ENCODE peak calls at places on chromosomes 13 and 19, in six cellular contexts. One of them, this sample, is unnamed.

GRCh38 chr19:3146677-3147100 is 10.9 kb downstream of the GNA15 start:
- DNase-seq in stimulated activated CD8-positive, alpha-beta memory T cell treated with anti-CD3 and anti-CD28 coated beads, Interleukin-2, amount 100 ng/mL, for 1 hour: peak; percentile 37
- DNase-seq in stimulated activated CD4-positive, alpha-beta T cell treated with anti-CD3 and anti-CD28 coated beads, Interleukin-15, amount 100 ng/mL, for 24 hours: peak; percentile 77
- DNase-seq in NCI-H774: no peak
- DNase-seq in sciatic nerve: no peak
- DNase-seq in GM23248: no peak
- DNase-seq in this sample: peak; percentile 72

GRCh38 chr19:12495002-12495802 is 10.6 kb upstream of the ZNF709 start:
- DNase-seq in stimulated activated CD8-positive, alpha-beta memory T cell treated with anti-CD3 and anti-CD28 coated beads, Interleukin-2, amount 100 ng/mL, for 1 hour: peak; percentile 86
- DNase-seq in stimulated activated CD4-positive, alpha-beta T cell treated with anti-CD3 and anti-CD28 coated beads, Interleukin-15, amount 100 ng/mL, for 24 hours: peak; percentile 97
- DNase-seq in NCI-H774: peak; percentile 92
- DNase-seq in sciatic nerve: peak; percentile 92
- DNase-seq in GM23248: peak; percentile 94
- DNase-seq in this sample: peak; percentile 76

GRCh38 chr13:23391752-23392151 is 41.8 kb downstream of the SACS start:
- DNase-seq in stimulated activated CD8-positive, alpha-beta memory T cell treated with anti-CD3 and anti-CD28 coated beads, Interleukin-2, amount 100 ng/mL, for 1 hour: no peak
- DNase-seq in stimulated activated CD4-positive, alpha-beta T cell treated with anti-CD3 and anti-CD28 coated beads, Interleukin-15, amount 100 ng/mL, for 24 hours: no peak
- DNase-seq in NCI-H774: no peak
- DNase-seq in sciatic nerve: no peak
- DNase-seq in GM23248: peak; percentile 48
- DNase-seq in this sample: no peak

GRCh38 chr19:48964205-48965032 is 690 bp upstream of the FTL start:
- DNase-seq in stimulated activated CD8-positive, alpha-beta memory T cell treated with anti-CD3 and anti-CD28 coated beads, Interleukin-2, amount 100 ng/mL, for 1 hour: no peak
- DNase-seq in stimulated activated CD4-positive, alpha-beta T cell treated with anti-CD3 and anti-CD28 coated beads, Interleukin-15, amount 100 ng/mL, for 24 hours: no peak
- DNase-seq in NCI-H774: no peak
- DNase-seq in sciatic nerve: no peak
- DNase-seq in GM23248: peak; percentile 85
- DNase-seq in this sample: no peak

GRCh38 chr13:50627111-50627510 is 216.4 kb downstream of the DLEU7 start:
- DNase-seq in stimulated activated CD8-positive, alpha-beta memory T cell treated with anti-CD3 and anti-CD28 coated beads, Interleukin-2, amount 100 ng/mL, for 1 hour: no peak
- DNase-seq in stimulated activated CD4-positive, alpha-beta T cell treated with anti-CD3 and anti-CD28 coated beads, Interleukin-15, amount 100 ng/mL, for 24 hours: no peak
- DNase-seq in NCI-H774: no peak
- DNase-seq in sciatic nerve: no peak
- DNase-seq in GM23248: no peak
- DNase-seq in this sample: no peak

GRCh38 chr13:89930861-89931260 is 1416.6 kb upstream of the MIR17HG start:
- DNase-seq in stimulated activated CD8-positive, alpha-beta memory T cell treated with anti-CD3 and anti-CD28 coated beads, Interleukin-2, amount 100 ng/mL, for 1 hour: no peak
- DNase-seq in stimulated activated CD4-positive, alpha-beta T cell treated with anti-CD3 and anti-CD28 coated beads, Interleukin-15, amount 100 ng/mL, for 24 hours: no peak
- DNase-seq in NCI-H774: no peak
- DNase-seq in sciatic nerve: no peak
- DNase-seq in GM23248: no peak
- DNase-seq in this sample: no peak

GRCh38 chr13:93217701-93218100 is 8.9 kb upstream of the GPC6 start:
- DNase-seq in stimulated activated CD8-positive, alpha-beta memory T cell treated with anti-CD3 and anti-CD28 coated beads, Interleukin-2, amount 100 ng/mL, for 1 hour: no peak
- DNase-seq in stimulated activated CD4-positive, alpha-beta T cell treated with anti-CD3 and anti-CD28 coated beads, Interleukin-15, amount 100 ng/mL, for 24 hours: no peak
- DNase-seq in NCI-H774: no peak
- DNase-seq in sciatic nerve: no peak
- DNase-seq in GM23248: peak; percentile 7
- DNase-seq in this sample: peak; percentile 16

GRCh38 chr19:19554074-19555023 is 16.3 kb downstream of the CILP2 start:
- DNase-seq in stimulated activated CD8-positive, alpha-beta memory T cell treated with anti-CD3 and anti-CD28 coated beads, Interleukin-2, amount 100 ng/mL, for 1 hour: peak; percentile 35
- DNase-seq in stimulated activated CD4-positive, alpha-beta T cell treated with anti-CD3 and anti-CD28 coated beads, Interleukin-15, amount 100 ng/mL, for 24 hours: peak; percentile 76
- DNase-seq in NCI-H774: peak; percentile 5
- DNase-seq in sciatic nerve: no peak
- DNase-seq in GM23248: peak; percentile 71
- DNase-seq in this sample: peak; percentile 78

GRCh38 chr19:46746281-46746965 is at the start of gene STRN4:
- DNase-seq in stimulated activated CD8-positive, alpha-beta memory T cell treated with anti-CD3 and anti-CD28 coated beads, Interleukin-2, amount 100 ng/mL, for 1 hour: peak; percentile 37
- DNase-seq in stimulated activated CD4-positive, alpha-beta T cell treated with anti-CD3 and anti-CD28 coated beads, Interleukin-15, amount 100 ng/mL, for 24 hours: peak; percentile 67
- DNase-seq in NCI-H774: peak; percentile 37
- DNase-seq in sciatic nerve: no peak
- DNase-seq in GM23248: peak; percentile 90
- DNase-seq in this sample: peak; percentile 90

GRCh38 chr19:2207991-2208860 is 27.9 kb downstream of the PLEKHJ1 start:
- DNase-seq in stimulated activated CD8-positive, alpha-beta memory T cell treated with anti-CD3 and anti-CD28 coated beads, Interleukin-2, amount 100 ng/mL, for 1 hour: no peak
- DNase-seq in stimulated activated CD4-positive, alpha-beta T cell treated with anti-CD3 and anti-CD28 coated beads, Interleukin-15, amount 100 ng/mL, for 24 hours: peak; percentile 30
- DNase-seq in NCI-H774: no peak
- DNase-seq in sciatic nerve: peak; percentile 75
- DNase-seq in GM23248: peak; percentile 97
- DNase-seq in this sample: peak; percentile 74

GRCh38 chr19:41131186-41131585 is 17.0 kb downstream of the CYP2F1 start:
- DNase-seq in stimulated activated CD8-positive, alpha-beta memory T cell treated with anti-CD3 and anti-CD28 coated beads, Interleukin-2, amount 100 ng/mL, for 1 hour: no peak
- DNase-seq in stimulated activated CD4-positive, alpha-beta T cell treated with anti-CD3 and anti-CD28 coated beads, Interleukin-15, amount 100 ng/mL, for 24 hours: no peak
- DNase-seq in NCI-H774: no peak
- DNase-seq in sciatic nerve: no peak
- DNase-seq in GM23248: no peak
- DNase-seq in this sample: no peak

GRCh38 chr19:3950871-3951861 is 18.3 kb downstream of the NMRK2 start:
- DNase-seq in stimulated activated CD8-positive, alpha-beta memory T cell treated with anti-CD3 and anti-CD28 coated beads, Interleukin-2, amount 100 ng/mL, for 1 hour: no peak
- DNase-seq in stimulated activated CD4-positive, alpha-beta T cell treated with anti-CD3 and anti-CD28 coated beads, Interleukin-15, amount 100 ng/mL, for 24 hours: no peak
- DNase-seq in NCI-H774: no peak
- DNase-seq in sciatic nerve: no peak
- DNase-seq in GM23248: no peak
- DNase-seq in this sample: peak; percentile 81

GRCh38 chr13:109297628-109298027 is 488.8 kb downstream of the IRS2 start:
- DNase-seq in stimulated activated CD8-positive, alpha-beta memory T cell treated with anti-CD3 and anti-CD28 coated beads, Interleukin-2, amount 100 ng/mL, for 1 hour: no peak
- DNase-seq in stimulated activated CD4-positive, alpha-beta T cell treated with anti-CD3 and anti-CD28 coated beads, Interleukin-15, amount 100 ng/mL, for 24 hours: no peak
- DNase-seq in NCI-H774: no peak
- DNase-seq in sciatic nerve: no peak
- DNase-seq in GM23248: peak; percentile 93
- DNase-seq in this sample: no peak

GRCh38 chr13:113897161-113897560 is 33.3 kb upstream of the GAS6 start:
- DNase-seq in stimulated activated CD8-positive, alpha-beta memory T cell treated with anti-CD3 and anti-CD28 coated beads, Interleukin-2, amount 100 ng/mL, for 1 hour: no peak
- DNase-seq in stimulated activated CD4-positive, alpha-beta T cell treated with anti-CD3 and anti-CD28 coated beads, Interleukin-15, amount 100 ng/mL, for 24 hours: no peak
- DNase-seq in NCI-H774: no peak
- DNase-seq in sciatic nerve: no peak
- DNase-seq in GM23248: peak; percentile 98
- DNase-seq in this sample: no peak

This sample was measured in K562.